ENCODE peak calls at places on chromosomes 7 and 10, in seven cellular contexts. L is fibroblast of the aortic adventitia; P is aorta; Z is stromal cell of bone marrow; M is globus pallidus; G is CD4-positive, alpha-beta T cell; V is T-cell. D is an unnamed sample.

GRCh38 chr7:83452256-83452655 is 196.7 kb downstream of the SEMA3E start:
- DNase-seq in L (no peak), P (no peak), Z (no peak), M (no peak), G (no peak), V (no peak), D (no peak)

GRCh38 chr10:86390337-86391120 is 23.9 kb upstream of the GRID1 start:
- DNase-seq in L (no peak), P (no peak), Z (no peak), M (no peak), G (no peak), V (no peak), D (no peak)

GRCh38 chr7:605661-606450 is 86.2 kb upstream of the PDGFA start:
- DNase-seq in L (no peak), P (peak; percentile 62), Z (no peak), M (no peak), G (no peak), V (no peak), D (no peak)

GRCh38 chr7:3289996-3290395 is 11.1 kb upstream of the SDK1 start:
- DNase-seq in L (peak; percentile 37), P (no peak), Z (no peak), M (no peak), G (no peak), V (no peak), D (no peak)

GRCh38 chr10:7787150-7787856 is 490 bp downstream of the KIN start:
- DNase-seq in L (peak; percentile 30), P (no peak), Z (no peak), M (no peak), G (no peak), V (no peak), D (no peak)

GRCh38 chr7:143967398-143967797 is 12.8 kb downstream of the OR2F1 start:
- DNase-seq in L (no peak), P (no peak), Z (no peak), M (no peak), G (no peak), V (no peak), D (no peak)

GRCh38 chr10:51103818-51104217 is 29.5 kb downstream of the PRKG1 start:
- DNase-seq in L (no peak), P (no peak), Z (no peak), M (no peak), G (no peak), V (no peak), D (no peak)

GRCh38 chr7:1385809-1386622 is 73.3 kb downstream of the MICALL2 start:
- DNase-seq in L (no peak), P (no peak), Z (no peak), M (no peak), G (no peak), V (no peak), D (no peak)

GRCh38 chr7:46685051-46685450 is 764.0 kb upstream of the IGFBP3 start:
- DNase-seq in L (no peak), P (no peak), Z (no peak), M (no peak), G (no peak), V (no peak), D (no peak)

GRCh38 chr7:138752568-138753518 is 45.0 kb upstream of the TMEM213 start:
- DNase-seq in L (no peak), P (no peak), Z (no peak), M (no peak), G (peak; percentile 89), V (peak; percentile 93), D (no peak)

GRCh38 chr10:55979203-55979602 is 381.9 kb downstream of the ZWINT start:
- DNase-seq in L (no peak), P (no peak), Z (no peak), M (no peak), G (no peak), V (no peak), D (no peak)